ENCODE peak calls at places on chromosomes 16 and 17, in four cellular contexts. L is lower lobe of right lung, V is fibroblast of pulmonary artery, N is type B pancreatic cell. Q is an unnamed sample.

GRCh38 chr17:50667259-50668024 is 32.8 kb downstream of the ABCC3 start:
- DNase-seq in V (no peak), N (no peak), L (no peak), Q (no peak)

GRCh38 chr17:8488931-8489330 is 53.2 kb downstream of the NDEL1 start:
- DNase-seq in V (peak; percentile 96), L (no peak), N (no peak), Q (peak; percentile 79)

GRCh38 chr16:87350681-87351319 is 32.8 kb downstream of the FBXO31 start:
- DNase-seq in V (peak; percentile 18), N (no peak), L (no peak), Q (no peak)

GRCh38 chr17:81577278-81578000 is 25.3 kb upstream of the FAAP100 start:
- DNase-seq in N (no peak), L (no peak), V (peak; percentile 42), Q (peak; percentile 36)

GRCh38 chr16:57134982-57135381 is 42.6 kb downstream of the CPNE2 start:
- DNase-seq in N (no peak), V (no peak), L (no peak), Q (peak; percentile 7)

GRCh38 chr17:54381482-54381881 is 519.2 kb upstream of the TOM1L1 start:
- DNase-seq in V (no peak), L (no peak), N (no peak), Q (no peak)

GRCh38 chr16:10849736-10850477 is 27.1 kb upstream of the CIITA start:
- DNase-seq in N (no peak), V (no peak), L (no peak), Q (peak; percentile 82)

GRCh38 chr16:81752225-81752875 is 26.7 kb upstream of the PLCG2 start:
- DNase-seq in V (no peak), L (peak; percentile 88), N (no peak), Q (no peak)

GRCh38 chr16:65318138-65318537 is 196.3 kb upstream of the CDH11 start:
- DNase-seq in N (no peak), L (no peak), V (no peak), Q (no peak)

GRCh38 chr17:50925296-50925891 is 59.2 kb upstream of the TOB1 start:
- DNase-seq in L (no peak), V (no peak), N (no peak), Q (peak; percentile 50)

GRCh38 chr16:23587726-23588125 is 8.4 kb downstream of the NDUFAB1 start:
- DNase-seq in V (peak; percentile 81), L (no peak), N (no peak), Q (no peak)

GRCh38 chr17:56678249-56679144 is 85.0 kb downstream of the NOG start:
- DNase-seq in V (no peak), N (no peak), L (no peak), Q (no peak)

GRCh38 chr16:9159839-9160550 is 68.6 kb downstream of the HAPSTR1 start:
- DNase-seq in L (peak; percentile 59), V (peak; percentile 59), N (peak; percentile 75), Q (peak; percentile 68)

GRCh38 chr17:73302189-73302588 is 9.6 kb downstream of the CDC42EP4 start:
- DNase-seq in V (no peak), L (no peak), N (no peak), Q (no peak)

GRCh38 chr16:508884-509736 is 18.4 kb upstream of the CAPN15 start:
- DNase-seq in N (no peak), V (peak; percentile 14), L (no peak), Q (no peak)

GRCh38 chr17:41498276-41498675 is 7.1 kb downstream of the KRT13 start:
- DNase-seq in N (no peak), V (no peak), L (no peak), Q (peak; percentile 32)

GRCh38 chr16:24328835-24329418 is 72.8 kb downstream of the CACNG3 start:
- DNase-seq in N (no peak), V (no peak), L (no peak), Q (no peak)

GRCh38 chr17:64155751-64156544 is 26.0 kb upstream of the ERN1 start:
- DNase-seq in N (no peak), V (peak; percentile 74), L (no peak), Q (no peak)

GRCh38 chr17:71942626-71943025 is 178.2 kb upstream of the SOX9 start:
- DNase-seq in L (no peak), N (no peak), V (no peak), Q (no peak)

GRCh38 chr17:16991349-16992009 is 19.6 kb upstream of the TNFRSF13B start:
- DNase-seq in L (peak; percentile 92), N (peak; percentile 84), V (peak; percentile 70), Q (peak; percentile 73)

GRCh38 chr17:17535957-17536356 is 39.8 kb upstream of the RASD1 start:
- DNase-seq in N (no peak), L (peak; percentile 81), V (peak; percentile 21), Q (peak; percentile 14)

GRCh38 chr17:3043737-3044365 is 19.6 kb downstream of the OR1D5 start:
- DNase-seq in V (no peak), N (no peak), L (no peak), Q (no peak)

GRCh38 chr17:33927732-33928133 is 327.4 kb upstream of the CCL2 start:
- DNase-seq in V (no peak), L (no peak), N (no peak), Q (peak; percentile 11)

GRCh38 chr16:84475643-84476240 is 28.7 kb downstream of the MEAK7 start:
- DNase-seq in L (no peak), N (peak; percentile 31), V (no peak), Q (no peak)

GRCh38 chr16:28321700-28322411 is 29.5 kb downstream of the SBK1 start:
- DNase-seq in L (no peak), N (no peak), V (peak; percentile 28), Q (peak; percentile 43)

GRCh38 chr17:80869476-80869875 is 122.2 kb upstream of the CHMP6 start:
- DNase-seq in L (peak; percentile 12), V (no peak), N (no peak), Q (no peak)

GRCh38 chr16:58049697-58050185 is 24.2 kb downstream of the MMP15 start:
- DNase-seq in N (no peak), V (no peak), L (no peak), Q (no peak)

GRCh38 chr17:31291820-31292219 is 5.2 kb downstream of the OMG start:
- DNase-seq in V (peak; percentile 36), L (no peak), N (no peak), Q (no peak)

GRCh38 chr17:63911657-63912100 is 621 bp upstream of the CSHL1 start:
- DNase-seq in L (no peak), V (peak; percentile 30), N (no peak), Q (peak; percentile 36)

GRCh38 chr16:86737083-86737482 is 158.7 kb downstream of the FOXL1 start:
- DNase-seq in L (no peak), V (no peak), N (no peak), Q (no peak)

GRCh38 chr16:66752379-66752778 is 970 bp upstream of the DYNC1LI2 start:
- DNase-seq in L (no peak), V (no peak), N (no peak), Q (no peak)

GRCh38 chr16:66751992-66752322 is 548 bp upstream of the DYNC1LI2 start:
- DNase-seq in L (no peak), V (no peak), N (no peak), Q (no peak)

GRCh38 chr16:66752958-66753357 is 1.5 kb upstream of the DYNC1LI2 start:
- DNase-seq in V (no peak), N (no peak), L (no peak), Q (no peak)

GRCh38 chr16:66750279-66751134 is 902 bp downstream of the DYNC1LI2 start:
- DNase-seq in V (no peak), L (no peak), N (no peak), Q (no peak)

DNA sequence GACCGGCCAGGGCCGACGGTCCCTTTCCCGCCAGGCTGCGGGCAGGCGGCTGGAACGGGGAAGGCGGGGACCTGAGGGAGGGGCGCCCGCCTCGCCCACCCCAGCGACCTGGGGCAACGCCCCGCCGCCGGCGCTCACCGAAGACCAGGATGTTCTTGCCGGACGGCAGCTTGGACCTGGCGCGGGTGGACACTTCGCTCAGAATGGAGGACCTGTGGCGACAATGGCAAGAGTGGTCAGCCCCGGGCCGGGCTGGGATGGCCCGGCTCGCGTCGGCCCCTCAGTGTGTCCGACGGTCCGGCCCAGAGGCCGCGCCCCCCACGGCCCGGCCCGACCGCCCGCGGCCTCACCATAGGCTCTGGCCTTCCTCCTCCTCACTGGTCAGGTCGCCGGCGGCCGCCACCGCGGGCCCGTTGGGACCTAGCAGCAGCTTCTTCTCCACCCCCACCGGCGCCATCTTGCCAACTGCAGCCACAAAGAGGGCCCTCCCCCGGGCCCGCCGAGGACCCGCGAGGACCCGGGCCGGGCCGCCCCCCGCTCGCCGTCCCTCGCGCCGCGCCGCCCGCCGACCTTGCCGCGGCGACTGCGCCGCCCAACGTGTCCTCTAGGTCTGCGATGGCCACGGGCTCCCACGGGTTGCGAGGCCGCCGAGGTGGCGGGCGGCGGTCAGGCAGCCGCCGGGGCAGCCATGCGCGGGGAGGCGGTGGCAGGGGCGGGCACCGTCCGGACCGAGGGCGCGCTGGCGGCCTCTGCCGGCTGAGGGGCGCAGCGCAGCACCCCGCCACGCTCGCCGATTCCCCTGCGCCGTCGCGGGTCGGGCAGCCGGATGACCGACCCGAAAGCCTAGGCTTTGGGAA is at the start of gene DYNC1LI2:
- DNase-seq in N (peak; percentile 91), V (peak; percentile 71), L (peak; percentile 89), Q (peak; percentile 75)
- TF ChIP-seq CTCF in N (peak; percentile 90), V (peak; percentile 30), L (peak; percentile 79), Q (peak; percentile 46)

GRCh38 chr17:43326490-43327275 is 72.1 kb upstream of the ARL4D start:
- DNase-seq in V (no peak), N (no peak), L (no peak), Q (no peak)

GRCh38 chr17:43328650-43329049 is 70.1 kb upstream of the ARL4D start:
- DNase-seq in L (no peak), N (no peak), V (no peak), Q (peak; percentile 53)

GRCh38 chr17:43327421-43327820 is 71.4 kb upstream of the ARL4D start:
- DNase-seq in N (no peak), V (no peak), L (no peak), Q (no peak)

GRCh38 chr17:43327834-43328420 is 70.9 kb upstream of the ARL4D start:
- DNase-seq in N (no peak), V (no peak), L (no peak), Q (no peak)

GRCh38 chr17:43324205-43324893 is 74.4 kb upstream of the ARL4D start:
- DNase-seq in V (no peak), L (no peak), N (no peak), Q (no peak)
- TF ChIP-seq CTCF in V (no peak), L (peak; percentile 33), N (peak; percentile 35), Q (no peak)

GRCh38 chr17:27892866-27893769 is at the start of gene LYRM9:
- DNase-seq in L (peak; percentile 95), N (peak; percentile 97), V (peak; percentile 89), Q (peak; percentile 85)
- TF ChIP-seq CTCF in L (peak; percentile 87), N (peak; percentile 98), V (peak; percentile 56), Q (peak; percentile 65)

DNA sequence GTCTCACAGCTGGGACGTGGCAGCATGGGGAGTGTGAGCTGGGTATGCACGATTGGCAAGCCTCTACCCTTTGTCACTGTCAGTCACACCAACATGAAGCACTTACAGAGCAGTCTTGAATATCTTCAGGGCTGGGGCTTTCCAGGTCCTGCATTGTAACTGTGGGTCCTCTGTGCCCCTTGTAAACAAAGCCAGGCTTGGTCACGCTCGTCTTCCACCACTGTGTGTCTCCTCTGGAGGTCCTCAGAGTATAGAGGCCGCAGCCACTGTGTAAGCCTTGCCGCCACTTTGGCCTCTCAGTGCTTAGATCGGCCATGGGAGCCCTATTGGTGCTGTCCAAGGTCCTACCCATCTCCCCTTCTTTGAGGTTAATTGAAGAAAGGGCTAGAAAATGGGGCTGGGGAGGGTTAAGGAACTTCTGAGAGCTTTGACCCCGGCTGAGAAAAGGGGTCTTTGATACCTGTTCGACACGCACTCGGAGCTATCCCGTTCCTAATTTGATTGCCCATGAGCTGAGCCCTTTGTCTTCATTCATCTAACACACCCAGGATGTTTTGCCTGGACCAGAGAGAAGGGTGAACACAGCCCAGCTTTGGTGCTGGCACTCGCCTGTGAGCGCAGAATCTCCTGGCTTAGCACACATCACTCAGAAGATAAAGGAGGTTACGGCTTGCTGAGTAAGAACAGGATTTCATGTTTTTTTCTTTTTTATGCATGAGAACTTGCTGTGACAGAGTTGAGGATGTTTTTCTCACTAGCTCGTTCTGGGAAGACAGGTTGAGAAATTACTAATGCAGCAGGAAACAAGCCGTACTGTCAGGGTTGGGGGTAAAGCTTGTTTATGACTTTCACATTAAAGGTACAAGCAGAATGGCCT is 267.9 kb downstream of the CPPED1 start:
- DNase-seq in L (no peak), N (no peak), V (peak; percentile 19), Q (no peak)
- TF ChIP-seq CTCF in L (no peak), N (no peak), V (no peak), Q (no peak)

Q was measured in epithelial cell of esophagus.